ENCODE peak calls at places on chromosomes 7 and 10, in seven cellular contexts. O is BJ, L is heart right ventricle, F is cardiac fibroblast, Y is tibial artery, X is AG10803, J is GM06990. P is an unnamed sample.

GRCh38 chr7:92843034-92843760 is 6.8 kb upstream of the CDK6 start:
- DNase-seq in O (no peak), L (no peak), F (peak; percentile 31), Y (no peak), X (peak; percentile 83), J (no peak), P (no peak)

GRCh38 chr10:31822150-31822549 is 106.5 kb downstream of the ARHGAP12 start:
- DNase-seq in O (no peak), L (no peak), F (peak; percentile 19), Y (no peak), X (peak; percentile 46), J (no peak), P (no peak)

GRCh38 chr7:79420464-79420863 is 33.0 kb downstream of the MAGI2 start:
- DNase-seq in O (peak; percentile 94), L (no peak), F (peak; percentile 75), Y (no peak), X (peak; percentile 93), J (no peak), P (no peak)

GRCh38 chr7:122764020-122764419 is 61.3 kb upstream of the RNF148 start:
- DNase-seq in O (no peak), L (no peak), F (peak; percentile 2), Y (no peak), X (no peak), J (no peak), P (no peak)

GRCh38 chr10:2746638-2747037 is 320.7 kb upstream of the PFKP start:
- DNase-seq in O (no peak), L (no peak), F (no peak), Y (no peak), X (no peak), J (no peak), P (no peak)

GRCh38 chr10:43263551-43264323 is 3.1 kb downstream of the RASGEF1A start:
- DNase-seq in O (no peak), L (no peak), F (no peak), Y (no peak), X (no peak), J (no peak), P (no peak)

GRCh38 chr10:59387951-59388431 is 25.6 kb upstream of the FAM13C start:
- DNase-seq in O (peak; percentile 79), L (no peak), F (peak; percentile 90), Y (no peak), X (peak; percentile 99), J (no peak), P (no peak)

GRCh38 chr7:80463272-80463920 is 48.5 kb downstream of the GNAT3 start:
- DNase-seq in O (no peak), L (no peak), F (peak; percentile 21), Y (no peak), X (peak; percentile 15), J (no peak), P (no peak)

GRCh38 chr10:23402856-23403255 is 36.0 kb upstream of the OTUD1 start:
- DNase-seq in O (no peak), L (no peak), F (no peak), Y (no peak), X (no peak), J (no peak), P (no peak)

GRCh38 chr10:7479861-7480598 is 69.2 kb upstream of the SFMBT2 start:
- DNase-seq in O (no peak), L (no peak), F (no peak), Y (no peak), X (no peak), J (no peak), P (no peak)

GRCh38 chr7:129574487-129574886 is 37.0 kb upstream of the NRF1 start:
- DNase-seq in O (peak; percentile 55), L (peak; percentile 31), F (peak; percentile 85), Y (no peak), X (peak; percentile 89), J (no peak), P (no peak)

GRCh38 chr7:49081076-49081475 is 156.7 kb downstream of the CDC14C start:
- DNase-seq in O (no peak), L (no peak), F (no peak), Y (no peak), X (no peak), J (no peak), P (no peak)

GRCh38 chr10:25858076-25858475 is 76.0 kb upstream of the MYO3A start:
- DNase-seq in O (no peak), L (no peak), F (no peak), Y (no peak), X (no peak), J (no peak), P (no peak)

GRCh38 chr7:151745090-151745638 is 131.8 kb downstream of the PRKAG2 start:
- DNase-seq in O (no peak), L (peak; percentile 54), F (peak; percentile 80), Y (peak; percentile 85), X (peak; percentile 54), J (no peak), P (peak; percentile 73)

GRCh38 chr10:43395571-43396060 is 13.4 kb downstream of the HNRNPF start:
- DNase-seq in O (no peak), L (no peak), F (no peak), Y (no peak), X (no peak), J (peak; percentile 69), P (no peak)

GRCh38 chr10:11262210-11263038 is 244.8 kb downstream of the CELF2 start:
- DNase-seq in O (no peak), L (no peak), F (no peak), Y (no peak), X (no peak), J (no peak), P (no peak)

GRCh38 chr10:131845505-131846223 is 55.1 kb upstream of the PPP2R2D start:
- DNase-seq in O (no peak), L (no peak), F (no peak), Y (peak; percentile 7), X (no peak), J (no peak), P (no peak)

GRCh38 chr7:4882742-4883351 is 669 bp downstream of the RADIL start:
- DNase-seq in O (no peak), L (no peak), F (peak; percentile 5), Y (no peak), X (no peak), J (no peak), P (no peak)

GRCh38 chr10:91555455-91555854 is 77.4 kb downstream of the PPP1R3C start:
- DNase-seq in O (no peak), L (no peak), F (no peak), Y (no peak), X (no peak), J (no peak), P (no peak)

DNA sequence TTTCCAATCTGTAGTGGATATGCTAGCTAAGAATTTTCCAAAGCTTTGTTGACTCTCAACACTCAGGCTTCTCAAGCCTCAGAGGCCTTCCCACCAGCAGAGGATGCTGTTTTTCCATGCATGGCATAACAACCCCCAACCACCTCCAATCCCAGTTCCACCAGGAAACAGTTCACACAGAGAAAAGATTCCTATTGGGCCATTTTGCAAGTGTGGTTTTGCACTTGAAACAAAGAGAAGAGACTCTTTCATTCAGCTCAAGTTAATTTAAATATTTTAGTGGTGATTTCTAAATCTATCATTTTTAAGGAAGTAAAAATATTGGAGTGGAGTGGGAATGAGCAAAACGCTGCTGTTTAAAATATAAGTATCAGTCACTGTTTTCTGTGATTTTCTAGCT is 105.6 kb upstream of the COL1A2 start:
- DNase-seq in O (no peak), L (peak; percentile 67), F (peak; percentile 93), Y (peak; percentile 74), X (peak; percentile 90), J (no peak), P (peak; percentile 31)
- TF ChIP-seq CTCF in O (peak; percentile 100), L (peak; percentile 77), F (peak; percentile 100), Y (peak; percentile 96), X (peak; percentile 100), J (peak; percentile 41), P (peak; percentile 85)

GRCh38 chr10:119078422-119079179 is 2.0 kb downstream of the EIF3A start:
- DNase-seq in O (no peak), L (no peak), F (no peak), Y (no peak), X (no peak), J (no peak), P (no peak)
- H3K4me3 ChIP-seq in O (peak overlapping the region; percentile 93), L (peak overlapping the region; percentile 98), F (peak overlapping the region; percentile 98), Y (peak overlapping the region; percentile 80), X (peak overlapping the region; percentile 90), J (peak overlapping the region; percentile 98), P (peak overlapping the region; percentile 90)

DNA sequence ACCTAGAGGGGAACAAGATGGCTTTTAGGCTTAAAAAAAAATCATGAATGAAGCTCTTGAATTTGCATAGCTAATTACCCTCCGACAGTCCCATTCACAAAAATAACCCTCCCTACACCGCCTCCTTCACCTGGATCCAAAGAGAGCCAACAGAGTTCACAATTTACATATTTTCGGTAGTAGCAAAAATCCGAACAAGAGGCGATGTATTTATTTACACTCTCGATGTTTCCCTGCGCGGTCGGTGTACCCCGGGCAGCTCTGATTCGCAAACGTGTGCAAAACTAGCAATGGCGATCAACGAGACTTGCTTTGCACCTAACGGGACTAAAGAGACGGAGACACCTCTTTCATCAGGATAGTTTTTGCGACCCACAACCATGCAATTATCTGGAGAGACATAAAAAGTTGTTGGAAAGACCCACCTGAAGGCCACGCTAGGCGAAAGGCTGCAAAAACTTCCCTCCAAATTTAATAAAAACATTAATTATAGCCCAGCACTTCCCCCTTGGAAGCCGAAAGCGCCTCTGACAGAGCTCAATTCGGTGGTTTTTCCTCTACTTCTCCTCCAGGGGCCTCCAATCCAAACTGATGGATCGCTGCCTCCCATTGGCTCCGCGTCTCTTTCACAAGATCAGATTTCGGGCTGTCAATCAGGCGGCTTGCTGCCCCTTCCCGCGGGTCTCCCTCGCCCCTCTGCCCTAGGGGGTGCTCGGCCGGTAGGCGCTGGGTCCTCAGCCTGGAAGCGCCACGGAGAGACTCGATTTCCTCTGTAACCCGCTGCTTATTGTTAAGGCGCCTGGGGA is at the start of gene ETV1:
- DNase-seq in O (no peak), L (peak; percentile 79), F (peak; percentile 77), Y (peak; percentile 70), X (peak; percentile 43), J (no peak), P (peak; percentile 63)
- TF ChIP-seq CTCF in O (peak; percentile 57), L (peak; percentile 37), F (peak; percentile 42), Y (peak; percentile 30), X (peak; percentile 56), J (no peak), P (peak; percentile 48)

GRCh38 chr7:103343758-103344452 is 662 bp downstream of the DNAJC2 start:
- DNase-seq in O (no peak), L (no peak), F (peak; percentile 26), Y (no peak), X (peak; percentile 25), J (no peak), P (no peak)

GRCh38 chr7:103344453-103345149 is at the start of gene DNAJC2:
- DNase-seq in O (peak; percentile 25), L (peak; percentile 88), F (peak; percentile 95), Y (peak; percentile 87), X (peak; percentile 93), J (peak; percentile 84), P (peak; percentile 87)

GRCh38 chr7:103341466-103341865 is 3.1 kb downstream of the DNAJC2 start:
- DNase-seq in O (no peak), L (no peak), F (no peak), Y (no peak), X (no peak), J (no peak), P (no peak)

GRCh38 chr7:103347507-103348267 is at the start of gene PSMC2:
- DNase-seq in O (peak; percentile 41), L (peak; percentile 85), F (peak; percentile 94), Y (peak; percentile 81), X (peak; percentile 93), J (peak; percentile 80), P (peak; percentile 69)

DNA sequence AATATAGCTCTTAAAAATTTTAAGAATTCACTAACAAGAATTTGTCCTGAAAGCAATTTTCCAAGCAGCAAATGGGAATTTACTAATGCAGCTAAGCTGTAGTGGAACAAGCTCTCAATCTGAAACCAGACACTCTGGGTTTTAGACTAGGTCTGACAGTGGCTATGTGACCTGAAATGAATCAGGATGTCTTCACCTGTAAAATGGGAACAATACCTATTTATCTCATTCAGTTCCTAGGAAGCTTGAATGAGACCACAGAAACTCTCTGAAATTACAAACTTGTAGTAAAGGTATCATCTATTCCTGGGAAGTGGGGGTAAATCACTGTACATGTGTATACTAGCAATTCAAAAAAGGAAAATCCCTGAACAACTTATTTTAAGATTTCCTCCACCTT is 1.2 kb downstream of the DNAJC2 start:
- DNase-seq in O (no peak), L (no peak), F (no peak), Y (no peak), X (no peak), J (no peak), P (no peak)
- H3K4me3 ChIP-seq in O (peak overlapping the region; percentile 86), L (peak overlapping the region; percentile 73), F (peak overlapping the region; percentile 72), Y (peak overlapping the region; percentile 91), X (peak overlapping the region; percentile 91), J (peak overlapping the region; percentile 80), P (peak overlapping the region; percentile 87)